ENCODE peak calls at places on chromosomes 7 and 10, in five cellular contexts. Q is Calu3, Z is esophagus squamous epithelium, B is lower leg skin, F is psoas muscle. C is an unnamed sample.
A peak's percentile ranks its signal among the peaks of the same experiment; 100 is the strongest.

GRCh38 chr7:148255333-148255732 is 335.2 kb upstream of the C7orf33 start:
- DNase-seq in Q (no peak), Z (no peak), B (no peak), F (no peak), C (no peak)

GRCh38 chr7:78383096-78383495 is 584.5 kb downstream of the PHTF2 start:
- DNase-seq in Q (no peak), Z (no peak), B (no peak), F (no peak), C (no peak)

GRCh38 chr10:95401704-95402469 is 111.1 kb upstream of the PDLIM1 start:
- DNase-seq in Q (no peak), Z (no peak), B (peak; percentile 59), F (no peak), C (no peak)

GRCh38 chr7:2810682-2811471 is 33.2 kb downstream of the GNA12 start:
- DNase-seq in Q (no peak), Z (no peak), B (peak; percentile 74), F (no peak), C (no peak)

GRCh38 chr7:140031364-140031763 is 31.4 kb downstream of the PARP12 start:
- DNase-seq in Q (no peak), Z (no peak), B (no peak), F (no peak), C (no peak)

GRCh38 chr10:121553861-121554264 is 44.4 kb downstream of the FGFR2 start:
- DNase-seq in Q (peak; percentile 77), Z (no peak), B (peak; percentile 81), F (no peak), C (no peak)

GRCh38 chr7:117830422-117830954 is 42.8 kb downstream of the CTTNBP2 start:
- DNase-seq in Q (no peak), Z (no peak), B (no peak), F (no peak), C (no peak)

GRCh38 chr10:50605280-50606270 is 18.2 kb downstream of the SGMS1 start:
- DNase-seq in Q (peak; percentile 50), Z (no peak), B (no peak), F (peak; percentile 22), C (no peak)

GRCh38 chr7:131076032-131076431 is 251.6 kb upstream of the MKLN1 start:
- DNase-seq in Q (no peak), Z (no peak), B (no peak), F (no peak), C (no peak)

GRCh38 chr10:128950159-128950956 is 516.7 kb upstream of the MGMT start:
- DNase-seq in Q (no peak), Z (no peak), B (no peak), F (no peak), C (no peak)

GRCh38 chr7:10034843-10035556 is 938.7 kb upstream of the PHF14 start:
- DNase-seq in Q (no peak), Z (no peak), B (no peak), F (no peak), C (no peak)

GRCh38 chr7:30692882-30693281 is 10.6 kb upstream of the CRHR2 start:
- DNase-seq in Q (no peak), Z (no peak), B (no peak), F (no peak), C (no peak)

GRCh38 chr7:103640031-103640779 is 194.2 kb upstream of the SLC26A5 start:
- DNase-seq in Q (no peak), Z (no peak), B (no peak), F (no peak), C (no peak)

GRCh38 chr10:4407783-4408182 is 418.2 kb upstream of the AKR1E2 start:
- DNase-seq in Q (no peak), Z (no peak), B (no peak), F (no peak), C (no peak)

GRCh38 chr10:133009218-133009954 is 67.0 kb upstream of the CFAP46 start:
- DNase-seq in Q (peak; percentile 35), Z (no peak), B (peak; percentile 96), F (peak; percentile 67), C (no peak)

GRCh38 chr10:97561678-97562077 is 10.9 kb upstream of the ANKRD2 start:
- DNase-seq in Q (no peak), Z (no peak), B (no peak), F (no peak), C (no peak)

GRCh38 chr7:10707519-10707918 is 266.2 kb upstream of the PHF14 start:
- DNase-seq in Q (no peak), Z (no peak), B (no peak), F (no peak), C (no peak)

GRCh38 chr10:1043532-1043995 is 5.4 kb downstream of the IDI1 start:
- DNase-seq in Q (no peak), Z (no peak), B (no peak), F (peak; percentile 28), C (no peak)

GRCh38 chr7:21128418-21128817 is 299.5 kb upstream of the SP4 start:
- DNase-seq in Q (no peak), Z (no peak), B (no peak), F (no peak), C (no peak)

GRCh38 chr10:121928528-121928884 is 675 bp upstream of the ATE1 start:
- DNase-seq in Q (no peak), Z (no peak), B (no peak), F (peak; percentile 26), C (no peak)

GRCh38 chr10:58697691-58698090 is 185.0 kb downstream of the BICC1 start:
- DNase-seq in Q (no peak), Z (no peak), B (no peak), F (no peak), C (no peak)

GRCh38 chr7:133290041-133290440 is 37.2 kb downstream of the EXOC4 start:
- DNase-seq in Q (no peak), Z (no peak), B (no peak), F (no peak), C (no peak)

GRCh38 chr7:32093415-32094408 is 23.5 kb upstream of the PDE1C start:
- DNase-seq in Q (peak; percentile 54), Z (no peak), B (no peak), F (peak; percentile 28), C (no peak)

GRCh38 chr10:23157691-23158369 is 34.3 kb upstream of the PTF1A start:
- DNase-seq in Q (no peak), Z (no peak), B (no peak), F (no peak), C (no peak)

GRCh38 chr7:29859491-29860180 is 53.3 kb downstream of the WIPF3 start:
- DNase-seq in Q (no peak), Z (no peak), B (peak; percentile 70), F (no peak), C (no peak)

GRCh38 chr10:88106348-88106747 is 242.9 kb downstream of the PTEN start:
- DNase-seq in Q (no peak), Z (no peak), B (no peak), F (no peak), C (no peak)

DNA sequence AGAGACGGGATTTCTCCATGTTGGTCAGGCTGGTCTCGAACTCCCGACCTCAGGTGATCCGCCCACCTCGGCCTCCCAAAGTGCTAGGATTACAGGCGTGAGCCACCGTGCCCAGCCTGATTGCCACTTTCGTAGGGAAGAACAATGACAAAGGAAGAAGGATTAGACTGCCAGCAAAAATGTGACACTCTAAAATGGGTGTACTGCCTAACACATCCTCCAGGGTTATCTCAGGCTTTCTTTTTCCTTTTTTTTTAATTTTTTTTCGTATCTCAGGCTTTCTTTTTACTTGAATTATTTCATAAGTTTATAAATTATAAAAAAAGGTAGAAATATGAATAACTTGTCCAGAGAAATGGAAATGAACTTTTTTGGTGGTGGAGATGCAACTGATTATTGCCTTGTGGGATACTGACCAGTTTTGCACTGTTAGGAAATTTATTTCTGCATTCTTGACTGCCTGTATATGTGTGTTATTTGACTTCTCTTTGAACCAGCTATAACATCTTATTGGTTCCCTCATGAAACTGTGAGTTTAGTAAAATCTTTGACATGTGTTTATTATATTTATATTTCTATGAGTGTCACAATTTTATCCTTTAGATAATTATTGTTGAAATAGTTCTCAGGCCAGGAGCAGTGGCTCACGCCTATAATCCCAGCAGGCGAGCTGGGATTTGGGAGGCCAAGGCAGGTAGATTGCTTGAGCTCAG is 56.8 kb downstream of the XRCC2 start:
- DNase-seq in Q (no peak), Z (no peak), B (no peak), F (no peak), C (no peak)
- TF ChIP-seq CTCF in Q (no peak), Z (no peak), B (no peak), F (peak; percentile 6), C (no peak)

GRCh38 chr10:78424721-78425120 is 391.1 kb downstream of the RPS24 start:
- DNase-seq in Q (peak; percentile 41), Z (no peak), B (peak; percentile 0), F (no peak), C (no peak)
- TF ChIP-seq CTCF in Q (peak; percentile 35), Z (no peak), B (no peak), F (no peak), C (no peak)

DNA sequence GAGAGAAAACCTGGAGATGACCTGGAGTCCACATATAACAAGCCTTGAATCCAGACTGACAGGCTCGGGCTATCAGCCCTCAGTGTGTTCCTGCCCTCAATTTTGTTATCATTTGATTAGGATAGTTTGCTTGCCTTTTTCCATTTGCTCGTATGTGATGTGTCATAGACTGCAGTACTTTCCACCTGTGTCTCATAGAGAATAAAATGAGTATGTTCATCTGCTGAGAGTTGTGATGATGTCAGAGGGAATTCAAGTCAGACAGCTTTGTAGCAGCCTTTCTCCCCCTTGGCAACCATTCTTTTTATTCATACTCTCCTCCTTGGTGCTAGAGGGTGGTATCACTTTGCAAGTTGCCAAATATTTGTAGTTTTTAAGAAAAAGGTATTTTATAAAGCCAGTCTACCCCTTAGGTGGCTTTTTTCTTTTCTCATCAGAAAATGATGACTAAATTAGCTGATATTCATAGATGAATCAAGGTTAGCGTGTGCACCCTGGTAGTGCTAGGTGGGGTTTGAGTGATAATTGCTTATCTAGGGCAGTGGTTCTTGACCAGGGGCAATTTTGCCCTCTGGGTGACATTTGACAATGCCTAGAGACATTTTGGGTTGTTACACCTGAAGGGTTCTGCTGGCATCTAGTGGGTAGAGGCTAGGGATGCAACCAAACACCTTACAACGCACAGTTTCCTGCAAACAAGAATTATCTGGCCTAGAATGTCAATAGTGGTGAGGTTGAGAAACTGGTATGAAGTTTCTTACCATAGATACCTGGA is 5.4 kb downstream of the SGPL1 start:
- DNase-seq in Q (no peak), Z (no peak), B (no peak), F (no peak), C (no peak)
- TF ChIP-seq CTCF in Q (no peak), Z (no peak), B (no peak), F (no peak), C (no peak)

DNA sequence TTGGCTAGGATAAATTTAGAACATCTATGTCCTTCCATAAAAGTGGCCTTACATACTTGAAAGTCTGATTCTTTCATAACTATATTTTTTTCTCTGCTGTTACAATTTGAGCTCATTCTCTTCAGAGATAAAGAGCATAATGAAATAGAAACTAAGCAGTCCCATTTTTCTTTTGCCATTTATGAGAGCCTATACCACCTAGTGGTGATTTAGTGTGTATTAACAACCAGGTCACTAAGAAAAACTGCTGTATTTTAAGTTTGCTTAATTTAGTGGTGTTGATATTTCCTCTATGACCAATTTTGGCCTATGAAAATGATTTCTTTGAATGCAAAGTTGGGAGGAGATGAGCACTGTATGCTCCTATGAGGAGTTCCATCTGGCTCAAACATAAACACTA is 88.7 kb upstream of the ZWINT start:
- DNase-seq in Q (no peak), Z (no peak), B (no peak), F (no peak), C (no peak)
- TF ChIP-seq CTCF in Q (peak; percentile 45), Z (no peak), B (no peak), F (no peak), C (no peak)